ENCODE peak calls at places on chromosomes 1 and 21, in five cellular contexts. O, P, C, B and G are unnamed samples.

GRCh38 chr1:223153177-223154119 is 10.4 kb upstream of the TLR5 start:
- DNase-seq in C (no peak), O (no peak), B (peak), P (no peak), G (peak)

GRCh38 chr1:39178541-39179431 is 25.7 kb upstream of the MACF1 start:
- DNase-seq in P (no peak), B (no peak), O (peak), C (peak), G (peak)

GRCh38 chr1:5670590-5671350 is 321.5 kb downstream of the NPHP4 start:
- DNase-seq in O (no peak), P (no peak), B (no peak), C (no peak), G (no peak)

GRCh38 chr1:89987170-89987819 is 7.6 kb upstream of the ZNF326 start:
- DNase-seq in P (peak), O (peak), B (peak), C (no peak), G (peak)

GRCh38 chr1:19582318-19582717 is 61.8 kb upstream of the NBL1 start:
- DNase-seq in B (peak), P (peak), O (no peak), C (no peak), G (no peak)

GRCh38 chr1:19342894-19343616 is 30.9 kb downstream of the SLC66A1 start:
- DNase-seq in O (no peak), B (peak), C (no peak), P (no peak), G (no peak)

GRCh38 chr1:19647643-19648042 is 3.5 kb downstream of the NBL1 start:
- DNase-seq in C (no peak), B (no peak), P (peak), O (no peak), G (no peak)

GRCh38 chr1:87252406-87252805 is 76.3 kb upstream of the LMO4 start:
- DNase-seq in C (no peak), O (peak), P (no peak), B (peak), G (no peak)

GRCh38 chr1:243270097-243270864 is 14.4 kb downstream of the SDCCAG8 start:
- DNase-seq in P (no peak), B (no peak), C (no peak), O (no peak), G (no peak)

GRCh38 chr1:29655945-29656866 is 419.9 kb downstream of the PTPRU start:
- DNase-seq in O (no peak), B (no peak), P (no peak), C (no peak), G (no peak)

GRCh38 chr1:61450454-61451213 is 274.3 kb downstream of the TM2D1 start:
- DNase-seq in O (no peak), C (no peak), B (peak), P (no peak), G (no peak)

GRCh38 chr21:42695324-42696025 is 42.1 kb downstream of the PDE9A start:
- DNase-seq in P (no peak), O (no peak), B (peak), C (no peak), G (peak)

GRCh38 chr1:116923421-116923820 is 13.7 kb downstream of the PTGFRN start:
- DNase-seq in P (no peak), B (peak), C (no peak), O (no peak), G (peak)

GRCh38 chr21:32334980-32335471 is 36.4 kb downstream of the MRAP start:
- DNase-seq in B (no peak), O (peak), C (no peak), P (no peak), G (no peak)

GRCh38 chr1:185068362-185068761 is 23.0 kb downstream of the RNF2 start:
- DNase-seq in O (no peak), B (no peak), P (no peak), C (no peak), G (no peak)

GRCh38 chr1:80450711-80451110 is 1350.0 kb upstream of the ADGRL2 start:
- DNase-seq in O (no peak), C (no peak), P (no peak), B (no peak), G (no peak)

GRCh38 chr1:158941317-158941716 is 10.0 kb downstream of the PYHIN1 start:
- DNase-seq in C (no peak), O (no peak), B (no peak), P (no peak), G (no peak)

GRCh38 chr1:167904641-167905040 is 9.3 kb downstream of the ADCY10 start:
- DNase-seq in B (peak), P (no peak), O (peak), C (no peak), G (peak)

GRCh38 chr1:177311111-177311510 is 140.4 kb downstream of the BRINP2 start:
- DNase-seq in C (no peak), P (no peak), B (no peak), O (no peak), G (no peak)

GRCh38 chr1:12438349-12438924 is 179.6 kb downstream of the DHRS3 start:
- DNase-seq in P (peak), O (no peak), B (no peak), C (no peak), G (no peak)

GRCh38 chr1:239817801-239818200 is 273.9 kb upstream of the FMN2 start:
- DNase-seq in B (no peak), C (no peak), O (no peak), P (no peak), G (no peak)

GRCh38 chr1:245583575-245584330 is 429.0 kb downstream of the KIF26B start:
- DNase-seq in C (no peak), P (no peak), B (peak), O (no peak), G (no peak)

GRCh38 chr1:245880754-245881403 is 626.2 kb downstream of the SMYD3 start:
- DNase-seq in O (peak), C (no peak), B (peak), P (no peak), G (no peak)

GRCh38 chr1:101108123-101108522 is 82.5 kb upstream of the DPH5 start:
- DNase-seq in B (no peak), C (peak), P (no peak), O (no peak), G (no peak)

GRCh38 chr1:61187380-61188086 is 105.2 kb downstream of the NFIA start:
- DNase-seq in C (no peak), O (no peak), P (no peak), B (no peak), G (no peak)

GRCh38 chr1:98884864-98885263 is 119.8 kb downstream of the PLPPR5 start:
- DNase-seq in P (no peak), C (no peak), B (peak), O (no peak), G (no peak)

GRCh38 chr1:246160905-246161304 is 346.2 kb downstream of the SMYD3 start:
- DNase-seq in P (no peak), O (no peak), B (no peak), C (no peak), G (no peak)

GRCh38 chr1:17635811-17636210 is 96.3 kb downstream of the ARHGEF10L start:
- DNase-seq in B (no peak), C (no peak), P (no peak), O (no peak), G (no peak)

GRCh38 chr1:110616587-110616986 is 10.4 kb upstream of the KCNA2 start:
- DNase-seq in B (peak), P (no peak), C (no peak), O (no peak), G (peak)

GRCh38 chr1:165424454-165425283 is 20.3 kb downstream of the RXRG start:
- DNase-seq in P (peak), O (no peak), C (no peak), B (peak), G (no peak)

GRCh38 chr1:229430761-229431269 is 3.1 kb downstream of the ACTA1 start:
- DNase-seq in C (no peak), B (peak), P (peak), O (no peak), G (peak)

GRCh38 chr1:65590279-65590678 is 169.8 kb downstream of the LEPR start:
- DNase-seq in C (no peak), O (no peak), B (no peak), P (no peak), G (no peak)

GRCh38 chr1:109814993-109815786 is 51.5 kb upstream of the EPS8L3 start:
- DNase-seq in B (no peak), P (no peak), O (no peak), C (no peak), G (peak)

GRCh38 chr1:30871276-30871871 is 37.2 kb downstream of the SDC3 start:
- DNase-seq in B (no peak), C (no peak), O (no peak), P (no peak), G (no peak)

GRCh38 chr1:116340506-116341240 is 32.4 kb upstream of the ATP1A1 start:
- DNase-seq in P (no peak), B (peak), O (no peak), C (peak), G (no peak)

GRCh38 chr1:62437273-62437945 is 560 bp downstream of the USP1 start:
- DNase-seq in C (no peak), P (peak), B (no peak), O (no peak), G (peak)

GRCh38 chr1:92329356-92330129 is 30.7 kb downstream of the RPAP2 start:
- DNase-seq in O (peak), B (peak), P (no peak), C (peak), G (no peak)

GRCh38 chr1:61056674-61057439 is 25.5 kb upstream of the NFIA start:
- DNase-seq in B (peak), P (peak), O (no peak), C (no peak), G (peak)

GRCh38 chr21:44572959-44573583 is 458 bp upstream of the KRTAP10-4 start:
- DNase-seq in B (no peak), P (no peak), O (no peak), C (no peak), G (no peak)

GRCh38 chr1:211829343-211830054 is 1.1 kb downstream of the LPGAT1 start:
- DNase-seq in B (no peak), P (peak), O (no peak), C (no peak), G (peak)

GRCh38 chr1:211825990-211826389 is 4.6 kb downstream of the LPGAT1 start:
- DNase-seq in O (peak), B (peak), P (no peak), C (peak), G (no peak)

GRCh38 chr1:211830055-211830329 is 571 bp downstream of the LPGAT1 start:
- DNase-seq in O (no peak), C (no peak), B (no peak), P (peak), G (no peak)

GRCh38 chr1:211830330-211831142 is at the start of gene LPGAT1:
- DNase-seq in C (no peak), O (no peak), P (peak), B (peak), G (peak)

GRCh38 chr1:211828584-211829342 is 1.8 kb downstream of the LPGAT1 start:
- DNase-seq in O (no peak), C (no peak), P (no peak), B (no peak), G (no peak)
- H3K4me3 ChIP-seq in O (peak), C (no peak), P (no peak), B (peak), G (peak)

DNA sequence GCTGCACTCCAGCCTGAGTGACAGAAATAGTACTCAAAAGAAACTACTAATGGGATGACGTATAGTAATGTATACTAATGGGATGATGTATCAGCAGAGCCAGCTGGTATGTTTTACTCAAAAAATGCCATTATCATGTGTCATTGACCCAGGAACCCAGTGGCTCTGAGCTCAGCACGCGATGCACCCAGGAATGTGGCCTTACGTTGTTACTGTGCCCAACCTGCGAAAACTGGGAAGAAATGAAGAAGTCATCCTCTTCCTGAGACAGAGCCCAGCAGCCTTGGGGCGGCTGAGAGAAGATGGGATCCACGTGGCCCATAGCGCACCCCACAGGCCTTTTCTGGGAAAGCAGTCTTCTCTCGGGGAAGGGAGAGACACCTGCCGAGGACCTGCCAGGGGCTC is 8.8 kb downstream of the UBE2J2 start:
- DNase-seq in C (peak), B (peak), O (peak), P (no peak), G (peak)
- H3K4me3 ChIP-seq in C (no peak), B (no peak), O (no peak), P (no peak), G (no peak)

GRCh38 chr1:2228157-2228594 is at the start of gene SKI:
- DNase-seq in O (no peak), B (no peak), P (no peak), C (no peak), G (no peak)

GRCh38 chr1:2227341-2228156 is 570 bp upstream of the SKI start:
- DNase-seq in O (no peak), P (peak), B (peak), C (no peak), G (peak)

GRCh38 chr1:2225029-2225428 is 3.1 kb upstream of the SKI start:
- DNase-seq in C (no peak), O (no peak), B (peak), P (no peak), G (no peak)

GRCh38 chr1:2228684-2229031 is 539 bp downstream of the SKI start:
- DNase-seq in O (no peak), P (no peak), C (no peak), B (no peak), G (no peak)

DNA sequence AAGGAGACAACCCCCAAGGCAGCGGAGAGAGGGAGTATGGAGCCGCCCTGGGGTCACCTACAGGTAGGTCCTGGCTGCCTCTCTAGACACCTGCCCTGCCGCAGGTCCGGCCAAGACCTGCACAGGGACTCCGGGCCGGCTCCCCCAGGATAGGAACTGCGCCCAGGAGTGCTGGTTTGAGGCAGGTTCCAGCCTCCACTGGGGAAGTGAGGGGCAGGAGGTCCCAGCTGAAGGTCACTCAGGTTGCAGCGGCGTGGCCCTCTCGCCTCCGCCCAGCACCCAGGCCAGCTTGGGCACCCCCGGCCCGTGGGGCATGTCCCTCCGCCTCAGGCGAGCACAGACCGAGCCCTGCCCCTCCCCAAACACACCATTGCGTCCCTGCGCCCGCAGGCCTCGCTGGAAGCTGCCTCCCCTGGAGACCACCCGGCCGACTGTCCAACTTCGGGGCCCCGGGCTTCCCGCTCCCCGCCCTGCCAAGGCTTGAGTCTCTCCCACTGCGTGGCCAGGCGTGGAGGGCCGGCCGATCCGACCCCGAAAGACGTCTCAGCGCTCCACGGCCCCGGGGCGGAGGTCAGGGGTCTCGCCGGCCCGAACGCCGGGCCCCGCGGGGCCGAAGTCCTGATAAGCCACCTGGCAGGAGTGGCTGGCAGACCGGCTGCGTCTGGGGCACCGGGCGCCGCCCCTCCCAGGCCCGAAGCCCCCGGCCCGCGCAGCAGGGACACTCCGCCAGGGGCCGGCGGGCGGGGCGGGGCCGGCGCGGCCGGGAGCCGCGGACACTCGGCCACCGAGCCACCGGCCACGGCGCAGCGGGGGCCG is 1.4 kb upstream of the SKI start:
- DNase-seq in O (no peak), B (no peak), P (no peak), C (no peak), G (no peak)
- H3K4me3 ChIP-seq in O (peak), B (peak), P (peak), C (peak), G (peak)

DNA sequence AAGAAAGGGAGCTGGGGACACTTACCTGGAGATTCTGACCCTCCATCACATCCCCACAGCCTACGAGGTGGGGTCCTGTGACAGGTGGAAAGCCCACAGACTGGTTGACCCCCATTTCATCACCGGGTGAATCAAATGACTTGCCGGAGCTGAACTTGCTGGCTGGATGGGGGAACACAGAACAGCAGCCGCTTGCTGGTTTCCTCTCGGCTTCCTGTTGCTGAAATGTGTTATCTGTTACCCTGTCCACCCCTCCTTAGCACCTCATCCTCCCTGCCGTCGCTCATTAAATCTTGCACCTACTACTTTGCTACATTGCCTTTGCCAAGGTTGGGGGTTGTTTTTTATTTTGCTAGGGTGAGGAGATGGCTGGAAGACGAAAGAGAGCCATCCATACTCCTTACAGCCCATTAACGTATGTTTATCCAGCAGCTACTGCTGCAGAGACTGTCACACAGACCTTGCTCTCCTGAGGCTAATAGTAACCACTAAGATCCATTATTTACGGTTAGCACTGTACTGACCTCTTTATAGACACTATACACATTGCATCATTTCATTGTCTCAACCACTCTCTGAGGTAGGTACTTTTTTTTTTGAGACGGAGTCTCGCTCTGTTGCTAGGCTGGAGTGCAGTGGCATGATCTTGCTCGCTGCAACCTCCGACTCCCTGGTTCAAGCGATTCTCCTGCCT is 7.0 kb downstream of the PAFAH2 start:
- DNase-seq in P (peak), C (no peak), O (no peak), B (no peak), G (no peak)
- H3K4me3 ChIP-seq in P (peak), C (no peak), O (no peak), B (no peak), G (no peak)

GRCh38 chr21:35895598-35895997 is 164.7 kb downstream of the SETD4 start:
- DNase-seq in O (no peak), B (no peak), C (no peak), P (no peak), G (no peak)
- H3K4me3 ChIP-seq in O (no peak), B (no peak), C (no peak), P (no peak), G (no peak)

GRCh38 chr1:226444901-226445300 is 37.0 kb upstream of the PARP1 start:
- DNase-seq in B (no peak), P (peak), C (no peak), O (no peak), G (no peak)
- H3K4me3 ChIP-seq in B (no peak), P (no peak), C (no peak), O (no peak), G (no peak)

DNA sequence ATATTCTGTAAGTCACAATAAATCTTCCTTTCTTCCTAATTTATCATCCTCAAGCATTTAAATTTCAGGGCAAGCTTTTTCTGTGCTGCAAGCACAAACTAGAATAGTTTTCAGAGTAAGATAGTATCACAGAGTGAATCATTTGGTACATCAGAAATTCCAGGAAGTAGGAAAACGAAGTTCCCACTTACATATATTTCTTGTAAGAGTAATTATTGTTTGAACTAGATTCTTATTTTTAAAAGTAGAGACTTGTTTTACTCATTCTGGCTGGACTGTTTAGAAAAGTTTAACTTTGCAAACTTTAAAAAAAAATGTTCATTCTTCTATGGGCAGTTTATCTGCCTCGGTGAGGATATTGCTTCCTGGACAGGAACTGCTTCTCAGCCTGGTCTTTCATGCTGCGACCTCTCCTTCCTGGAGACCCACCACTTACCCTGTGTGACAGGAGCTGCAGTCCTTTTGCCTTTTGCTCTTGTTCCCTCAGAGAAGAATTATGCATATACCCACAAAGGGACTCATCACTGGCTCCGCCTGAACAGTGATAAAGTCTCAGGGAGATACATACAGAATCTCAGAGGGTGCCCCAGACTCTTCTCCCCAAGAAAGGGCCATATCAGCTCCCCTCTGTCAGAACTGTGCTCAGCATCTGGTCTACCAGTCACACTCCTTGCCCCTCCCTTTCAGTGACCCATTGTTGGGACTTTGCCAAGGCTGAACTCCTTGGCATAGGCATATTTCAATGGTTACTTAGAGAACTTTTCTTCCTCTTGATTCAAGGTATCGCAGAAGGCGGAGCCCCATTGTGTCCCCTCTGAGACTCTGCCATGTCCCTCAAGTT is 102.7 kb upstream of the CD55 start:
- DNase-seq in O (no peak), P (no peak), C (no peak), B (no peak), G (peak)
- H3K4me3 ChIP-seq in O (no peak), P (no peak), C (peak), B (no peak), G (no peak)